ENCODE peak calls at places on chromosome X, in eight cellular contexts. Y is tibial nerve, J is endothelial cell of umbilical vein, Z is suprapubic skin, X is A549, F is stomach, A is right lobe of liver, P is Peyer's patch. E is an unnamed sample. For H3K4me1, the result is how much of the 10 kb centered on the place peaks cover.

GRCh38 chrX:96924581-96924980 is 40.9 kb downstream of the RPA4 start:
- DNase-seq in A (no peak), J (peak), F (no peak), P (no peak), X (no peak), Z (no peak), Y (no peak), E (no peak)

GRCh38 chrX:15216280-15216679 is 53.6 kb downstream of the ASB9 start:
- DNase-seq in X (no peak), J (no peak), Y (no peak), F (no peak), Z (no peak), A (no peak), P (no peak), E (no peak)

GRCh38 chrX:9707306-9708015 is 58.2 kb downstream of the GPR143 start:
- DNase-seq in J (no peak), Z (no peak), F (no peak), X (no peak), P (no peak), A (no peak), Y (no peak), E (no peak)

GRCh38 chrX:120819126-120819525 is 56.5 kb downstream of the CT47B1 start:
- DNase-seq in F (no peak), P (no peak), Y (no peak), Z (no peak), A (no peak), X (no peak), J (no peak), E (no peak)

GRCh38 chrX:136055651-136056221 is 70.5 kb downstream of the SLC9A6 start:
- DNase-seq in X (no peak), P (no peak), A (no peak), Z (no peak), J (peak), F (no peak), Y (no peak), E (no peak)

GRCh38 chrX:40154853-40155616 is 57.3 kb upstream of the BCOR start:
- DNase-seq in P (peak), J (peak), Y (no peak), F (peak), A (peak), Z (no peak), X (peak), E (peak)

GRCh38 chrX:35890699-35891098 is 28.8 kb upstream of the CFAP47 start:
- DNase-seq in Y (no peak), Z (no peak), P (peak), A (no peak), F (peak), J (no peak), X (peak), E (no peak)

GRCh38 chrX:72306851-72307645 is 1.3 kb upstream of the CITED1 start:
- DNase-seq in F (peak), A (peak), X (peak), P (peak), Y (peak), J (peak), Z (no peak), E (peak)

GRCh38 chrX:66074920-66075879 is 35.3 kb upstream of the VSIG4 start:
- DNase-seq in Y (no peak), F (no peak), J (no peak), A (peak), Z (no peak), P (peak), X (no peak), E (peak)

GRCh38 chrX:123399709-123400108 is 215.6 kb downstream of the GRIA3 start:
- DNase-seq in A (no peak), J (no peak), P (no peak), Y (no peak), F (no peak), X (no peak), Z (no peak), E (no peak)

GRCh38 chrX:129634541-129634940 is 20.2 kb downstream of the APLN start:
- DNase-seq in J (no peak), A (no peak), P (no peak), X (no peak), F (no peak), Z (no peak), Y (no peak), E (no peak)

GRCh38 chrX:42988700-42989099 is 210.7 kb upstream of the PPP1R2C start:
- DNase-seq in Z (no peak), A (no peak), J (no peak), Y (no peak), P (no peak), F (no peak), X (no peak), E (no peak)

GRCh38 chrX:56233100-56233499 is 944 bp downstream of the KLF8 start:
- DNase-seq in J (no peak), X (no peak), Y (no peak), F (no peak), Z (no peak), P (no peak), A (no peak), E (no peak)

GRCh38 chrX:24241822-24242648 is 71.8 kb downstream of the SUPT20HL2 start:
- DNase-seq in Z (no peak), J (peak), X (peak), F (no peak), P (no peak), A (no peak), Y (no peak), E (no peak)

GRCh38 chrX:27336466-27337091 is 126.6 kb downstream of the PPP4R3C start:
- DNase-seq in J (peak), A (peak), Z (no peak), P (peak), X (peak), Y (no peak), F (peak), E (peak)

GRCh38 chrX:53930513-53931380 is 113.5 kb downstream of the PHF8 start:
- DNase-seq in F (no peak), J (no peak), Z (no peak), P (no peak), Y (no peak), A (no peak), X (no peak), E (no peak)

GRCh38 chrX:39883664-39884063 is 214.1 kb downstream of the BCOR start:
- DNase-seq in Y (no peak), F (no peak), P (no peak), X (no peak), A (no peak), J (no peak), Z (no peak), E (no peak)

GRCh38 chrX:119218198-119218597 is 17.9 kb upstream of the PGRMC1 start:
- DNase-seq in J (peak), Y (no peak), P (no peak), X (no peak), F (no peak), Z (no peak), A (no peak), E (no peak)

GRCh38 chrX:9610774-9611392 is 146.0 kb downstream of the TBL1X start:
- DNase-seq in P (no peak), Y (no peak), A (no peak), X (no peak), Z (no peak), F (no peak), J (peak), E (no peak)

GRCh38 chrX:140766024-140766611 is 56.6 kb downstream of the LINC00632 start:
- DNase-seq in X (no peak), F (peak), P (peak), Y (peak), Z (peak), A (peak), J (peak), E (no peak)

GRCh38 chrX:149004936-149005335 is 500.2 kb downstream of the IDS start:
- DNase-seq in P (no peak), Z (no peak), Y (no peak), J (no peak), X (no peak), F (no peak), A (no peak), E (no peak)

GRCh38 chrX:18951032-18951431 is 32.9 kb downstream of the PHKA2 start:
- DNase-seq in X (no peak), F (no peak), J (no peak), P (no peak), Z (no peak), A (no peak), Y (no peak), E (no peak)

GRCh38 chrX:155864655-155865054 is 16.5 kb upstream of the VAMP7 start:
- DNase-seq in X (no peak), J (no peak), A (no peak), Z (no peak), P (no peak), F (no peak), Y (no peak), E (no peak)

GRCh38 chrX:45801554-45801953 is 600.9 kb upstream of the DIPK2B start:
- DNase-seq in X (no peak), P (no peak), A (no peak), Z (no peak), Y (no peak), F (no peak), J (peak), E (no peak)

GRCh38 chrX:48891402-48892288 is 5.9 kb downstream of the TIMM17B start:
- DNase-seq in F (peak), J (peak), Y (peak), A (peak), P (peak), Z (peak), X (peak), E (peak)

GRCh38 chrX:151359931-151360871 is 36.8 kb upstream of the VMA21 start:
- DNase-seq in X (peak), J (peak), Z (no peak), A (peak), F (peak), P (peak), Y (no peak), E (peak)

GRCh38 chrX:13473666-13474516 is 95.5 kb upstream of the EGFL6 start:
- DNase-seq in F (no peak), X (no peak), J (no peak), Y (no peak), A (no peak), P (no peak), Z (no peak), E (no peak)

GRCh38 chrX:100649550-100650356 is 5.8 kb downstream of the SRPX2 start:
- DNase-seq in P (peak), F (no peak), Y (peak), J (peak), Z (peak), A (peak), X (no peak), E (no peak)

GRCh38 chrX:113422323-113422722 is 581.7 kb upstream of the AMOT start:
- DNase-seq in J (no peak), Z (no peak), F (no peak), X (no peak), Y (no peak), A (no peak), P (no peak), E (no peak)

GRCh38 chrX:136856050-136856449 is 24.5 kb downstream of the RBMX start:
- DNase-seq in F (no peak), Y (no peak), A (no peak), Z (no peak), J (no peak), P (no peak), X (no peak), E (no peak)

DNA sequence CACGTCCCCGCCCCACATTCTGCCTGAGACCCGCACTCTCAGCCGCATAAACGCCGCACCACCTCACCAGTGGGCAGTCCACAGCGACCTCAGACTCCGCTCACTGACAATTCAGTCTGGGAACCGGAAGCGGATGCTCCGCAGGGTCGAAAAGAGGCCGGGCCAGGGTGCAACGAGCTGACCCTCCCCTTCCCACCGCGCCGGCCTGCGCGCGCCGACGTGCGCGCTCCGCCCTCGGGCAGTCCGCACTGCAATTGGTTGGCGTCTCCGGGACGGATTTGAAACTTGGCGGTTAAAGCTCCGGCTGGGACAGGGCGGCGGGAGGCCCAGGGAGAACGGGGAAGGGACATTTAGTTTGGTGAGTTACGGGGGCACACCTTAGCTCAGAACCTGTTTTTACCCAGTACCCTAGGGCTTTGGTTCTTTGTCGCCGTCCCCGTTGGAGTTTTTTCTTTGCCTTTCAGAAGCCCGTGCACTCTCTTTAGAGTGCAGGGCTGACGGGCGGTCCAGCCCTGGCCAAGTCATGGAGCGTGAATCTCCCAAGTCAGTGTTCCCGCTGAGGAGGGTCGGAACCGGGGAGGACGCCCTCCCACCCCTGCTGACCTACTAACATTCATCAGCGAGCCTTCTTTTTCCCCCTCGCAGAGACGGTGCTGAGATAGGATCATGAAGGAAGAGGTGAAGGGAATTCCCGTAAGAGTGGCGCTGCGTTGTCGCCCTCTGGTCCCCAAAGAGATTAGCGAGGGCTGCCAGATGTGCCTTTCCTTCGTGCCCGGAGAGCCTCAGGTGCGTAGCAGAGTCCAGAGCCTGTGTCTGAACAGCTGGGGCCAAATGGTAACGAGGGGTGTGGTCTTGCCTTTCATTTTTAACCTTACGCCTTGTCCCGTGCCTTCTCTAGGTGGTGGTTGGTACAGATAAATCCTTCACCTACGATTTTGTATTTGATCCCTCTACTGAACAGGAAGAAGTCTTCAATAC is at the start of the genes KIF4A and PDZD11:
- DNase-seq in Y (peak), P (peak), J (peak), A (peak), Z (peak), X (peak), F (peak), E (peak)
- TF ChIP-seq POLR2A in Y (no peak), P (peak), J (peak), A (peak), Z (no peak), X (peak), F (no peak), E (no peak)

GRCh38 chrX:21384178-21384577 is 10.0 kb downstream of the CNKSR2 start:
- DNase-seq in J (no peak), F (no peak), Z (no peak), A (no peak), X (no peak), Y (no peak), P (no peak), E (no peak)
- H3K4me1 ChIP-seq in J (under half), F (under half), Z (under half), A (under half), X (under half), Y (under half), P (under half), E (under half)

DNA sequence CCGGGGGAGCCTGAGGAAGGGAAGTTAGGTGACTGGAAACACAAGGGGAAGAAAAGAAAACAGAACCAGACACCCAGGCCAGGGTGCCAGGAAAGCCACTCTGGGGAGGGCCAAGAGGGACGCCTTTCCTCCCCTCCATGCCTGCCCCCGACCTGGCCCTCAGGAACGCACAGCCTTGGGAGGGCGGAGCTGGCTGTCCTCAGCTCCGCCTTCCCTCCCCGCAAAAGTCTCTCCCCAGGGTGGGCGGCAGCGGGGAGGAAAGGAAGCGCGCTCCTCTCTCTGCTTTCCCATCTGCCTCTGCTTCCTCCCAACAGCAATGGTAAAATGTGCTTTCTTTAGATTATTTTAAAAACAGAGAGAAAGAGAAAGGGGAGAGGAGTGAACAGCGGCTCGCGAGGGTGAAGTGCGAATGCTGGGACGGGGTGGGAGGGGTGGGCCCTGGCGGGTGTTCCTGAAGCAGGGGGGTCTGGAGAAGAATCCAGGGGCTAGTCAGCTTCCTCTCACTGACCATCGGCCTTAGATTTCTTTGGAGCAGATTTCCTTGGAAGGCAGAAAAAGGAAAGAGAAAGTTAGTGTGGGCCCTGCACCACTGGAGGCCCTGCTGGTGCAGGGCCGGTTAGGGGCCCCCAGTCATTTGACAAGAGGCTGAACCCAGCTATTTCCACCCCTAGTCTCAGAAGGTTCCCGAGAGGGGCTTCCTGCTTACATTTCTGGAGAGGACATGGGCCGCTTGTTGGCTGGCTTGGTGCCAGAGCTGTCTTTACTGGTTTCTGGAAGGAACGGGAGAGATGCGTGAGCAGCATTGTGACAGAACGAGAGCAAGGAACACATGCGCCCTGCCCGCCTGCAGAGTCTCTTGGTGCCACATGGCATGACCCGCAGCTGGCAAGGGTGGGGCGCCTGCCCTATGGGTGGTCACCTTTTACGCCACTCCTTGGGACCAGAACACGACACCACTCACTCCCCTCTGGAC is 4.7 kb upstream of the RENBP start:
- DNase-seq in P (no peak), Y (no peak), J (peak), X (no peak), A (peak), Z (no peak), F (no peak), E (no peak)
- H3K27ac ChIP-seq in P (no peak), Y (peak), J (peak), X (no peak), A (peak), Z (no peak), F (no peak), E (peak)

DNA sequence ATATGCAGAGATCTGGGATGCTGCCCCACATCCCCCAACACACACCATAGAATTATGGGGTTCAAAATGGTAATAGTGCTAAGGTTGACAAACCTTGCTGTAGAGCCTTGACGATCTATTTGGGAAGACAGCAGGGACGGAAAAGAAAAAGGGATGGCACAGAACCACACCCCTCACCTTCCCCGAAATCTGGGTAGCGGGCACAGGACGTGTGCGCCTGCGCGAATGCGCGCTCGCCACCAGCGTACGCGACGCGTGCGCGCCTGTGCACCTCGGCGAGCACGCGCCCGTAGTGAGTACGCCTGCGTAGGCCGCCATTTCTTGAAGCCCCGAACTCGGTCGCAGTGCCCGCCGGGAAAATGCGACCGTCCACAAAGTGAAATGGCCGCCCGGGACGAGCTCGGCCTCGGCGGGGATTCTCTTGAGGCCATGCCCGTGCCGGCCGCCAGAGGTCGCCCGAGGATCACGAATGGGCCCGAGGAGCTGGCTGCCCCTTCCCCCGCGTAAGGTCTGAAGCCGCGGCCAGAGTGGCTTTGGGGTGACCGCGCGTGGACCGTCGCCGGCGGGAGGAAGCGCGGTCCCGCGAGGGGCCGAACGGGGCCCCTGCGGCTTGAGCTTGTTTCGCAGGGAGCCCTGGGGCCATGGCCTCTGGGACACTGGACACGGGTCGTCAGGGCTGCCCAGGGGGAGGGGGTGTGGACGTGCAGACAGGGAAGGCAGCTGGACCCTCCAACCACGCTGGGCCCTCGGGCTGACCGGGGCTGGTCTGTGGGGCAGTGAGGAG is 43.7 kb downstream of the ZNF185 start:
- DNase-seq in P (peak), X (peak), F (peak), Y (peak), Z (peak), A (peak), J (peak), E (peak)
- TF ChIP-seq POLR2A in P (no peak), X (peak), F (no peak), Y (no peak), Z (no peak), A (no peak), J (peak), E (no peak)

E was measured in spleen.